ENCODE peak calls at places on chromosomes 13 and 19, in six cellular contexts. E is A673, K is mucosa of descending colon, N is choroid plexus epithelial cell, O is Peyer's patch, A is progenitor cell of endocrine pancreas. D is an unnamed sample.

GRCh38 chr13:40145139-40145538 is 489.7 kb downstream of the COG6 start:
- DNase-seq in A (no peak), K (no peak), E (no peak), N (no peak), O (no peak), D (no peak)

GRCh38 chr19:19464339-19465098 is 50.8 kb downstream of the TSSK6 start:
- DNase-seq in N (peak), O (no peak), E (peak), A (no peak), K (no peak), D (peak)

GRCh38 chr13:48615017-48615416 is 38.7 kb upstream of the CYSLTR2 start:
- DNase-seq in O (no peak), A (no peak), K (no peak), N (no peak), E (no peak), D (no peak)

GRCh38 chr13:78609464-78610205 is 6.3 kb upstream of the POU4F1 start:
- DNase-seq in O (no peak), N (no peak), E (peak), A (no peak), K (no peak), D (no peak)

GRCh38 chr13:35524192-35524591 is 47.7 kb upstream of the MAB21L1 start:
- DNase-seq in K (no peak), N (no peak), E (no peak), O (no peak), A (no peak), D (no peak)

GRCh38 chr19:12841094-12841493 is 2.8 kb downstream of the MAST1 start:
- DNase-seq in A (peak), K (peak), E (no peak), N (no peak), O (no peak), D (no peak)

GRCh38 chr13:43763143-43763759 is 23.5 kb downstream of the ENOX1 start:
- DNase-seq in E (peak), O (no peak), A (no peak), K (no peak), N (no peak), D (no peak)

GRCh38 chr13:27228131-27228530 is 23.2 kb upstream of the RPL21 start:
- DNase-seq in E (no peak), O (no peak), N (no peak), K (no peak), A (no peak), D (no peak)

GRCh38 chr13:98873377-98874028 is 104.4 kb downstream of the DOCK9 start:
- DNase-seq in N (no peak), E (no peak), O (no peak), A (no peak), K (no peak), D (no peak)

GRCh38 chr19:10554760-10555612 is 10.8 kb downstream of the KRI1 start:
- DNase-seq in E (no peak), A (no peak), O (no peak), N (no peak), K (no peak), D (no peak)
- TF ChIP-seq CTCF in E (no peak), A (peak), O (no peak), N (peak), K (no peak), D (no peak)

DNA sequence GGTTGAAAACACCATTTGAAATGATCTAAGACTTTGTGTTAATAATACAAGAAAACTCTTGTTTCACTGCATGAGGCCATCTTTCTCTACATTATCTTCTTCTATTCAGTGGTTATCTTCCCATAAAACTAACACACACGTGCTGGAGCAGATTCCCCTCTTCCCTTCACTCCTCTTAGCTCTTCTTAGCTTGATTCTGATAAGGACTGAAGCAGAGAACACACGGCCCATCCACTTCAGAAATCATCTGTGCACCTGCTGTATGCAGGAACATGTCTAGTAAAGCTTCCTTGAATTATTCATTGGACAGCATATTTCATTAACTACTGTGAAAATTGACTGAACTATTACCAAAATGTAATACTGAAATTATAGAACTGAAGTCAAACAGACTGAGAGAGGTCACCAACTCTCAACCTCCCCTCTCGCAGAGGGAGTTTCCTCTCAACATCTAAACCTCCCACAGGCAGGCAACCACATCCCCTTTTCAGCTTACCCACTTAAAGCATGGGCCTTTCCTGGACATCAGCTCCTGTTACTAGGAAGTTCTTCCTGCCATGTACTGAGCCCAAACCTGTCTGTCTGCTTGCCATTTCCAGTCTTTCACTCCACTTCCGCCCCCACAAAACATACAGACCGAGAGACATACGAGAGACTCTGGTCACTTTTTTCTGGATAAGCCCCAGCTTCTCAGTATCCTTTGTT is 113.9 kb downstream of the CRYL1 start:
- DNase-seq in E (no peak), O (no peak), N (no peak), A (no peak), K (no peak), D (no peak)
- TF ChIP-seq CTCF in E (no peak), O (no peak), N (no peak), A (no peak), K (no peak), D (no peak)

GRCh38 chr13:112709825-112710783 is 20.3 kb downstream of the ATP11A start:
- DNase-seq in E (no peak), N (no peak), K (no peak), O (peak), A (no peak), D (peak)

GRCh38 chr13:112710855-112711527 is 21.2 kb downstream of the ATP11A start:
- DNase-seq in E (no peak), N (no peak), O (peak), A (no peak), K (no peak), D (no peak)

GRCh38 chr13:112712451-112712881 is 22.6 kb downstream of the ATP11A start:
- DNase-seq in O (peak), E (no peak), K (no peak), N (no peak), A (no peak), D (no peak)

GRCh38 chr13:112713517-112714253 is 23.8 kb downstream of the ATP11A start:
- DNase-seq in E (no peak), O (peak), A (no peak), N (no peak), K (no peak), D (no peak)

GRCh38 chr13:112711528-112712265 is 21.9 kb downstream of the ATP11A start:
- DNase-seq in N (peak), K (peak), A (peak), O (peak), E (peak), D (peak)
- TF ChIP-seq CTCF in N (no peak), K (no peak), A (peak), O (peak), E (no peak), D (no peak)

GRCh38 chr19:48630289-48631036 is 6.7 kb downstream of the DBP start:
- DNase-seq in O (peak), A (no peak), E (peak), N (peak), K (peak), D (peak)
- TF ChIP-seq CTCF in O (peak), A (peak), E (peak), N (peak), K (no peak), D (peak)

DNA sequence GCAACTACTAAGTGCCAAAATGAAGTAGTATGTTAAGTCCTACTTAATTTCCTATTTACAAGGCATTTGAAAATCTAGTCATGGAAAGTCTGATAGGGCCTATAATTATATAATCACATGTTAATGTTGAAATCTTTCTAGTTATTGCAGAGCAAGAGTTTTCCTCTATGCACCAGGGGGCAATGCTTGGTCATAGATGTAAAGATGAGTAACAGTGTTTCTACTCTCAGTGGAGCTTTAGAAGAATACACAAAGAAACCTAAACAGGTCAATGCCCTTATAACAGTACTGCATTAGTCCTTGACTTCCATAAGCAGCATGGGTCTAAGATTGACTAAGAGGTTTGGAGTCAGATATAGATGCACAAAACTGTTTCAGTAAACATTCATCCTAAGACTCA is 218.7 kb downstream of the KCTD12 start:
- DNase-seq in E (peak), A (no peak), O (no peak), N (peak), K (no peak), D (no peak)
- TF ChIP-seq CTCF in E (peak), A (no peak), O (peak), N (peak), K (no peak), D (no peak)